ENCODE peak calls at places on chromosomes 3 and 15, in eight cellular contexts. One of them, this sample, is unnamed.
A peak's percentile ranks its signal among the peaks of the same experiment; 100 is the strongest.

GRCh38 chr3:66456711-66457173 is 44.1 kb downstream of the LRIG1 start:
- DNase-seq in suprapubic skin: no peak
- DNase-seq in adrenal gland: no peak
- DNase-seq in transverse colon: no peak
- DNase-seq in heart left ventricle: peak; percentile 75
- DNase-seq in prostate gland: no peak
- DNase-seq in tibial nerve: peak; percentile 30
- DNase-seq in lower leg skin: no peak
- DNase-seq in this sample: no peak

GRCh38 chr3:63763156-63763555 is 55.9 kb upstream of the C3orf49 start:
- DNase-seq in suprapubic skin: no peak
- DNase-seq in transverse colon: no peak
- DNase-seq in heart left ventricle: no peak
- DNase-seq in lower leg skin: no peak
- DNase-seq in tibial nerve: no peak
- DNase-seq in adrenal gland: no peak
- DNase-seq in prostate gland: no peak
- DNase-seq in this sample: no peak

GRCh38 chr15:97081666-97082226 is 751.2 kb downstream of the NR2F2 start:
- DNase-seq in tibial nerve: no peak
- DNase-seq in prostate gland: no peak
- DNase-seq in suprapubic skin: no peak
- DNase-seq in lower leg skin: no peak
- DNase-seq in adrenal gland: no peak
- DNase-seq in transverse colon: no peak
- DNase-seq in heart left ventricle: no peak
- DNase-seq in this sample: no peak

GRCh38 chr3:109050591-109051167 is 67.3 kb downstream of the MORC1 start:
- DNase-seq in suprapubic skin: no peak
- DNase-seq in prostate gland: no peak
- DNase-seq in lower leg skin: no peak
- DNase-seq in transverse colon: peak; percentile 26
- DNase-seq in heart left ventricle: no peak
- DNase-seq in tibial nerve: no peak
- DNase-seq in adrenal gland: no peak
- DNase-seq in this sample: no peak

GRCh38 chr3:103203431-103203830 is 768.6 kb downstream of the ZPLD1 start:
- DNase-seq in adrenal gland: no peak
- DNase-seq in suprapubic skin: no peak
- DNase-seq in prostate gland: no peak
- DNase-seq in lower leg skin: no peak
- DNase-seq in heart left ventricle: no peak
- DNase-seq in transverse colon: no peak
- DNase-seq in tibial nerve: no peak
- DNase-seq in this sample: no peak

GRCh38 chr15:94703591-94703990 is 472.2 kb downstream of the MCTP2 start:
- DNase-seq in adrenal gland: no peak
- DNase-seq in lower leg skin: no peak
- DNase-seq in tibial nerve: no peak
- DNase-seq in suprapubic skin: no peak
- DNase-seq in transverse colon: no peak
- DNase-seq in prostate gland: no peak
- DNase-seq in heart left ventricle: no peak
- DNase-seq in this sample: no peak

GRCh38 chr15:64092864-64093626 is 593 bp downstream of the CIAO2A start:
- DNase-seq in heart left ventricle: peak; percentile 69
- DNase-seq in suprapubic skin: no peak
- DNase-seq in adrenal gland: peak; percentile 86
- DNase-seq in lower leg skin: no peak
- DNase-seq in transverse colon: peak; percentile 64
- DNase-seq in tibial nerve: no peak
- DNase-seq in prostate gland: peak; percentile 34
- DNase-seq in this sample: no peak

GRCh38 chr3:22228705-22229104 is 477.7 kb upstream of the ZNF385D start:
- DNase-seq in lower leg skin: no peak
- DNase-seq in transverse colon: no peak
- DNase-seq in suprapubic skin: no peak
- DNase-seq in adrenal gland: no peak
- DNase-seq in prostate gland: no peak
- DNase-seq in tibial nerve: no peak
- DNase-seq in heart left ventricle: no peak
- DNase-seq in this sample: no peak

GRCh38 chr3:132342183-132342582 is 25.0 kb downstream of the ACP3 start:
- DNase-seq in prostate gland: no peak
- DNase-seq in transverse colon: no peak
- DNase-seq in adrenal gland: no peak
- DNase-seq in lower leg skin: no peak
- DNase-seq in suprapubic skin: no peak
- DNase-seq in tibial nerve: no peak
- DNase-seq in heart left ventricle: no peak
- DNase-seq in this sample: no peak

GRCh38 chr3:172065534-172065933 is 26.2 kb downstream of the FNDC3B start:
- DNase-seq in tibial nerve: no peak
- DNase-seq in transverse colon: peak; percentile 33
- DNase-seq in lower leg skin: no peak
- DNase-seq in prostate gland: no peak
- DNase-seq in adrenal gland: no peak
- DNase-seq in heart left ventricle: no peak
- DNase-seq in suprapubic skin: no peak
- DNase-seq in this sample: no peak

GRCh38 chr15:74173545-74174215 is at the start of gene ISLR:
- DNase-seq in lower leg skin: peak; percentile 90
- DNase-seq in suprapubic skin: peak; percentile 80
- DNase-seq in heart left ventricle: no peak
- DNase-seq in prostate gland: no peak
- DNase-seq in tibial nerve: no peak
- DNase-seq in adrenal gland: peak; percentile 50
- DNase-seq in transverse colon: peak; percentile 24
- DNase-seq in this sample: no peak

GRCh38 chr3:123861081-123861836 is 22.9 kb downstream of the MYLK start:
- DNase-seq in transverse colon: no peak
- DNase-seq in prostate gland: no peak
- DNase-seq in heart left ventricle: no peak
- DNase-seq in lower leg skin: no peak
- DNase-seq in adrenal gland: no peak
- DNase-seq in suprapubic skin: no peak
- DNase-seq in tibial nerve: no peak
- DNase-seq in this sample: no peak

GRCh38 chr3:47850062-47850802 is 47.3 kb downstream of the DHX30 start:
- DNase-seq in heart left ventricle: no peak
- DNase-seq in suprapubic skin: no peak
- DNase-seq in prostate gland: no peak
- DNase-seq in adrenal gland: no peak
- DNase-seq in transverse colon: no peak
- DNase-seq in lower leg skin: no peak
- DNase-seq in tibial nerve: no peak
- DNase-seq in this sample: no peak

GRCh38 chr15:78872155-78872971 is at the start of gene MORF4L1:
- DNase-seq in prostate gland: peak; percentile 97
- DNase-seq in adrenal gland: peak; percentile 99
- DNase-seq in tibial nerve: peak; percentile 94
- DNase-seq in transverse colon: peak; percentile 97
- DNase-seq in lower leg skin: peak; percentile 99
- DNase-seq in suprapubic skin: peak; percentile 96
- DNase-seq in heart left ventricle: peak; percentile 97
- DNase-seq in this sample: peak; percentile 90

GRCh38 chr3:172915911-172916514 is 165.5 kb downstream of the ECT2 start:
- DNase-seq in lower leg skin: no peak
- DNase-seq in tibial nerve: no peak
- DNase-seq in transverse colon: no peak
- DNase-seq in heart left ventricle: no peak
- DNase-seq in adrenal gland: no peak
- DNase-seq in suprapubic skin: no peak
- DNase-seq in prostate gland: no peak
- DNase-seq in this sample: no peak

GRCh38 chr3:183295211-183295610 is 42.2 kb downstream of the B3GNT5 start:
- DNase-seq in lower leg skin: no peak
- DNase-seq in prostate gland: peak; percentile 88
- DNase-seq in tibial nerve: no peak
- DNase-seq in adrenal gland: peak; percentile 86
- DNase-seq in transverse colon: no peak
- DNase-seq in heart left ventricle: peak; percentile 31
- DNase-seq in suprapubic skin: no peak
- DNase-seq in this sample: no peak

GRCh38 chr15:40565333-40566238 is 744 bp upstream of the CCDC32 start:
- DNase-seq in tibial nerve: no peak
- DNase-seq in suprapubic skin: peak; percentile 65
- DNase-seq in prostate gland: no peak
- DNase-seq in adrenal gland: no peak
- DNase-seq in lower leg skin: no peak
- DNase-seq in heart left ventricle: no peak
- DNase-seq in transverse colon: no peak
- DNase-seq in this sample: no peak

GRCh38 chr15:40562691-40563090 is 2.2 kb downstream of the CCDC32 start:
- DNase-seq in suprapubic skin: peak; percentile 16
- DNase-seq in transverse colon: no peak
- DNase-seq in heart left ventricle: no peak
- DNase-seq in tibial nerve: no peak
- DNase-seq in adrenal gland: peak; percentile 73
- DNase-seq in prostate gland: no peak
- DNase-seq in lower leg skin: no peak
- DNase-seq in this sample: no peak

GRCh38 chr15:40567111-40567510 is 2.0 kb upstream of the RPUSD2 start:
- DNase-seq in transverse colon: no peak
- DNase-seq in lower leg skin: no peak
- DNase-seq in tibial nerve: no peak
- DNase-seq in suprapubic skin: no peak
- DNase-seq in prostate gland: no peak
- DNase-seq in adrenal gland: no peak
- DNase-seq in heart left ventricle: no peak
- DNase-seq in this sample: no peak

GRCh38 chr15:40569139-40569953 is at the start of gene RPUSD2:
- DNase-seq in heart left ventricle: peak; percentile 96
- DNase-seq in lower leg skin: peak; percentile 99
- DNase-seq in suprapubic skin: peak; percentile 97
- DNase-seq in tibial nerve: peak; percentile 87
- DNase-seq in prostate gland: peak; percentile 92
- DNase-seq in adrenal gland: peak; percentile 98
- DNase-seq in transverse colon: peak; percentile 95
- DNase-seq in this sample: peak; percentile 91

GRCh38 chr15:40564591-40565332 is at the start of gene CCDC32:
- DNase-seq in lower leg skin: peak; percentile 99
- DNase-seq in adrenal gland: peak; percentile 100
- DNase-seq in heart left ventricle: peak; percentile 99
- DNase-seq in tibial nerve: peak; percentile 95
- DNase-seq in prostate gland: peak; percentile 99
- DNase-seq in suprapubic skin: peak; percentile 99
- DNase-seq in transverse colon: peak; percentile 98
- DNase-seq in this sample: peak; percentile 93
- TF ChIP-seq POLR2A in lower leg skin: no peak
- TF ChIP-seq POLR2A in adrenal gland: peak; percentile 74
- TF ChIP-seq POLR2A in heart left ventricle: peak; percentile 88
- TF ChIP-seq POLR2A in tibial nerve: peak; percentile 43
- TF ChIP-seq POLR2A in prostate gland: peak; percentile 91
- TF ChIP-seq POLR2A in suprapubic skin: no peak
- TF ChIP-seq POLR2A in transverse colon: peak; percentile 89
- TF ChIP-seq POLR2A in this sample: peak; percentile 79

GRCh38 chr15:45586990-45587860 is at the start of gene BLOC1S6:
- DNase-seq in lower leg skin: peak; percentile 98
- DNase-seq in transverse colon: peak; percentile 91
- DNase-seq in tibial nerve: peak; percentile 77
- DNase-seq in prostate gland: peak; percentile 81
- DNase-seq in adrenal gland: peak; percentile 96
- DNase-seq in suprapubic skin: peak; percentile 95
- DNase-seq in heart left ventricle: peak; percentile 89
- DNase-seq in this sample: peak; percentile 67
- TF ChIP-seq POLR2A in lower leg skin: no peak
- TF ChIP-seq POLR2A in transverse colon: peak; percentile 85
- TF ChIP-seq POLR2A in tibial nerve: no peak
- TF ChIP-seq POLR2A in prostate gland: peak; percentile 52
- TF ChIP-seq POLR2A in adrenal gland: peak; percentile 85
- TF ChIP-seq POLR2A in suprapubic skin: no peak
- TF ChIP-seq POLR2A in heart left ventricle: peak; percentile 63
- TF ChIP-seq POLR2A in this sample: peak; percentile 91

GRCh38 chr3:70988111-70988510 is 595.4 kb downstream of the FOXP1 start:
- DNase-seq in transverse colon: no peak
- DNase-seq in prostate gland: no peak
- DNase-seq in tibial nerve: no peak
- DNase-seq in heart left ventricle: no peak
- DNase-seq in adrenal gland: no peak
- DNase-seq in lower leg skin: no peak
- DNase-seq in suprapubic skin: no peak
- DNase-seq in this sample: no peak
- TF ChIP-seq POLR2A in transverse colon: no peak
- TF ChIP-seq POLR2A in prostate gland: no peak
- TF ChIP-seq POLR2A in tibial nerve: no peak
- TF ChIP-seq POLR2A in heart left ventricle: no peak
- TF ChIP-seq POLR2A in adrenal gland: no peak
- TF ChIP-seq POLR2A in lower leg skin: no peak
- TF ChIP-seq POLR2A in suprapubic skin: no peak
- TF ChIP-seq POLR2A in this sample: no peak

DNA sequence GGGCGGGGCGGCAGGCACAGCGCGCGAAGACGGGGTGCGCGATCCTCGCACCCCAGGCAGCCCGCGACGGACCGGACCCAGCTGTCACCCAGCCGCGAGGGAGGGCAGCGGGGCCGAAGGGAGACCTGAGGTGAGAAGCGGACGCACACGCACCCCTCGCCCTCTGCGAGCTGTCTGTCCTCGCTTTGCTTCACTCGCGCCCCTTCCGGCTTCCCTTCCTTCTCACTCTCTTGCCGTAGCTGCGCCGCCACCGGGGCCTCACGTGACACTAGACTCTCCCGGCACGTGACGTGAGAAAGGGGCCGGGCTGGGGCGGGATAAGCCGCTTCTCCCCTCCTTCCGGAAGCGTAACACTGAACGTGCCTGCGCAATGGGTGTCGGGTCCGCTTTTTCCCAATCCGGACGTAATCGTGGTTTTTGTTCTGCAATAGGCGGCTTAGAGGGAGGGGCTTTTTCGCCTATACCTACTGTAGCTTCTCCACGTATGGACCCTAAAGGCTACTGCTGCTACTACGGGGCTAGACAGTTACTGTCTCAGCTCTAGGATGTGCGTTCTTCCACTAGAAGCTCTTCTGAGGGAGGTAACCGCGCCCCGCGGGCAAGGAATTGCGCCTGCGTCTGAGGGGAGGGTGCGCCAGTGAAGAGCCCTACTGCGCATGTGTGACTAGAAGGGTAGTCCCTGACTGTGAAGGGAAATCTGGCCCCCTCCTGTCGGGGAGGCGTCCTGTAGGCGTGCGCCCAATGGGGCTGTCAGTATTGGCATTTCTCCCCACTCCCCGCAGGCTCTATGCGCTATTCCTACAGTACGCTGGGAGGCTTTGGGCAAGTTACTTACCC is at the start of the genes ATG3 and SLC35A5:
- DNase-seq in heart left ventricle: peak; percentile 99
- DNase-seq in suprapubic skin: peak; percentile 100
- DNase-seq in adrenal gland: peak; percentile 99
- DNase-seq in tibial nerve: peak; percentile 98
- DNase-seq in lower leg skin: peak; percentile 100
- DNase-seq in prostate gland: peak; percentile 98
- DNase-seq in transverse colon: peak; percentile 99
- DNase-seq in this sample: peak; percentile 68
- TF ChIP-seq POLR2A in heart left ventricle: peak; percentile 65
- TF ChIP-seq POLR2A in suprapubic skin: peak; percentile 65
- TF ChIP-seq POLR2A in adrenal gland: peak; percentile 81
- TF ChIP-seq POLR2A in tibial nerve: peak; percentile 60
- TF ChIP-seq POLR2A in lower leg skin: no peak
- TF ChIP-seq POLR2A in prostate gland: peak; percentile 57
- TF ChIP-seq POLR2A in transverse colon: peak; percentile 96
- TF ChIP-seq POLR2A in this sample: peak; percentile 89

This sample was measured in GM12891.